ENCODE peak calls at places on chromosomes 7 and 10, in four cellular contexts. N is Caco-2; G is progenitor cell of endocrine pancreas; I is stimulated activated CD8-positive, alpha-beta memory T cell treated with anti-CD3 and anti-CD28 coated beads, Interleukin-4, amount 100 ng/mL, for 4 hours. J is an unnamed sample.

GRCh38 chr7:479948-480499 is 39.6 kb downstream of the PDGFA start:
- DNase-seq in N (peak; percentile 24), G (no peak), I (no peak), J (no peak)

GRCh38 chr10:11404931-11405330 is 206.5 kb downstream of the USP6NL start:
- DNase-seq in N (peak; percentile 27), G (no peak), I (no peak), J (no peak)

GRCh38 chr10:69180525-69181204 is 631 bp downstream of the SUPV3L1 start:
- DNase-seq in N (peak; percentile 59), G (no peak), I (no peak), J (no peak)

GRCh38 chr10:132510174-132510611 is 27.4 kb upstream of the INPP5A start:
- DNase-seq in N (peak; percentile 25), G (no peak), I (no peak), J (no peak)

GRCh38 chr10:120979435-120980315 is 128.5 kb downstream of the WDR11 start:
- DNase-seq in N (peak; percentile 97), G (peak; percentile 74), I (no peak), J (peak; percentile 34)

GRCh38 chr7:15685358-15686181 is 913 bp downstream of the MEOX2 start:
- DNase-seq in N (peak; percentile 46), G (peak; percentile 24), I (no peak), J (no peak)

GRCh38 chr10:95403690-95404459 is 113.1 kb upstream of the PDLIM1 start:
- DNase-seq in N (no peak), G (no peak), I (no peak), J (no peak)

GRCh38 chr7:101173752-101174244 is 6.3 kb downstream of the NAT16 start:
- DNase-seq in N (no peak), G (no peak), I (no peak), J (peak; percentile 31)

GRCh38 chr10:122636953-122637352 is 62.7 kb downstream of the C10orf120 start:
- DNase-seq in N (no peak), G (no peak), I (no peak), J (no peak)

GRCh38 chr7:18894155-18894554 is 223.3 kb downstream of the TWIST1 start:
- DNase-seq in N (no peak), G (no peak), I (no peak), J (no peak)

GRCh38 chr10:103845983-103846382 is 9.4 kb downstream of the SH3PXD2A start:
- DNase-seq in N (no peak), G (no peak), I (no peak), J (no peak)

GRCh38 chr7:22865607-22865970 is 42.9 kb upstream of the TOMM7 start:
- DNase-seq in N (no peak), G (no peak), I (no peak), J (no peak)

GRCh38 chr7:40765633-40766032 is 630.8 kb downstream of the SUGCT start:
- DNase-seq in N (no peak), G (no peak), I (no peak), J (no peak)

GRCh38 chr7:35720849-35721248 is 25.9 kb upstream of the HERPUD2 start:
- DNase-seq in N (no peak), G (no peak), I (no peak), J (no peak)